ENCODE peak calls at places on chromosomes 16 and 17, in ten cellular contexts. C is psoas muscle, D is AG10803, W is BJ, K is mesothelial cell of epicardium, I is dorsolateral prefrontal cortex, R is T-helper 1 cell, Z is GF-D8, F is ureter, H is posterior cingulate gyrus. E is an unnamed sample.

GRCh38 chr17:77488531-77489238 is 347.9 kb downstream of the SEC14L1 start:
- DNase-seq in C (peak; percentile 47), D (no peak), W (no peak), K (no peak), I (no peak), R (no peak), Z (no peak), F (no peak), H (no peak), E (no peak)

GRCh38 chr17:29433551-29433950 is 43.4 kb downstream of the TAOK1 start:
- DNase-seq in C (no peak), D (no peak), W (no peak), K (no peak), I (no peak), R (no peak), Z (no peak), F (no peak), H (no peak), E (no peak)

GRCh38 chr17:67649891-67650290 is 67.8 kb upstream of the NOL11 start:
- DNase-seq in C (no peak), D (no peak), W (no peak), K (no peak), I (no peak), R (no peak), Z (no peak), F (no peak), H (no peak), E (no peak)

GRCh38 chr17:879546-879945 is 97.4 kb downstream of the MRM3 start:
- DNase-seq in C (peak; percentile 86), D (peak; percentile 61), W (no peak), K (peak; percentile 83), I (no peak), R (peak; percentile 66), Z (peak; percentile 11), F (peak; percentile 88), H (no peak), E (peak; percentile 30)

GRCh38 chr17:49573510-49574282 is 2.0 kb upstream of the NXPH3 start:
- DNase-seq in C (peak; percentile 15), D (no peak), W (no peak), K (no peak), I (no peak), R (no peak), Z (no peak), F (no peak), H (no peak), E (no peak)

GRCh38 chr17:17769869-17770361 is 66.9 kb downstream of the SREBF1 start:
- DNase-seq in C (no peak), D (no peak), W (no peak), K (no peak), I (no peak), R (no peak), Z (no peak), F (no peak), H (no peak), E (no peak)

GRCh38 chr17:71530227-71530626 is 590.6 kb upstream of the SOX9 start:
- DNase-seq in C (no peak), D (peak; percentile 33), W (no peak), K (no peak), I (no peak), R (no peak), Z (no peak), F (no peak), H (no peak), E (no peak)

GRCh38 chr17:44952946-44953475 is 5.4 kb upstream of the KIF18B start:
- DNase-seq in C (no peak), D (no peak), W (no peak), K (no peak), I (no peak), R (no peak), Z (no peak), F (no peak), H (peak; percentile 5), E (no peak)

GRCh38 chr17:27609606-27610303 is 21.2 kb upstream of the LGALS9 start:
- DNase-seq in C (no peak), D (peak; percentile 36), W (no peak), K (no peak), I (peak; percentile 41), R (peak; percentile 22), Z (no peak), F (no peak), H (peak; percentile 81), E (no peak)

GRCh38 chr17:58156839-58157803 is 8.9 kb downstream of the OR4D1 start:
- DNase-seq in C (peak; percentile 54), D (no peak), W (no peak), K (no peak), I (peak; percentile 16), R (peak; percentile 75), Z (no peak), F (no peak), H (peak; percentile 77), E (peak; percentile 46)

GRCh38 chr17:54439816-54440215 is 460.8 kb upstream of the TOM1L1 start:
- DNase-seq in C (no peak), D (no peak), W (no peak), K (no peak), I (no peak), R (no peak), Z (no peak), F (no peak), H (no peak), E (no peak)

GRCh38 chr17:65278050-65278819 is 141.1 kb downstream of the RGS9 start:
- DNase-seq in C (no peak), D (peak; percentile 78), W (no peak), K (peak; percentile 80), I (no peak), R (no peak), Z (no peak), F (peak; percentile 56), H (no peak), E (peak; percentile 5)

GRCh38 chr17:48500435-48501426 is 30.1 kb downstream of the HOXB1 start:
- DNase-seq in C (no peak), D (no peak), W (no peak), K (no peak), I (no peak), R (no peak), Z (no peak), F (no peak), H (no peak), E (no peak)

GRCh38 chr16:52316241-52316640 is 230.7 kb downstream of the TOX3 start:
- DNase-seq in C (no peak), D (no peak), W (no peak), K (no peak), I (no peak), R (no peak), Z (no peak), F (no peak), H (no peak), E (no peak)

GRCh38 chr17:78665952-78666920 is 89.0 kb upstream of the DNAH17 start:
- DNase-seq in C (no peak), D (peak; percentile 30), W (no peak), K (no peak), I (no peak), R (peak; percentile 72), Z (peak; percentile 84), F (no peak), H (no peak), E (no peak)

GRCh38 chr17:17029938-17030337 is 12.3 kb upstream of the MPRIP start:
- DNase-seq in C (peak; percentile 45), D (no peak), W (no peak), K (no peak), I (no peak), R (no peak), Z (no peak), F (no peak), H (no peak), E (no peak)

GRCh38 chr16:8919934-8920465 is 37.8 kb downstream of the LITAFD start:
- DNase-seq in C (no peak), D (no peak), W (no peak), K (no peak), I (no peak), R (no peak), Z (no peak), F (no peak), H (no peak), E (no peak)

GRCh38 chr17:74190154-74190553 is 13.3 kb upstream of the RPL38 start:
- DNase-seq in C (no peak), D (peak; percentile 58), W (no peak), K (no peak), I (no peak), R (no peak), Z (no peak), F (no peak), H (no peak), E (peak; percentile 84)

GRCh38 chr17:41996855-41997164 is 20.4 kb downstream of the DNAJC7 start:
- DNase-seq in C (no peak), D (no peak), W (no peak), K (no peak), I (no peak), R (no peak), Z (no peak), F (no peak), H (no peak), E (no peak)

E was measured in cerebellum.